ENCODE peak calls at places on chromosome 11, in nine cellular contexts. R is right lobe of liver; G is GM23248; X is transverse colon; V is thoracic aorta; Q is CD4-positive, alpha-beta T cell; P is Panc1; W is body of pancreas; Y is caudate nucleus. J is an unnamed sample.

GRCh38 chr11:94768602-94769511 is 701 bp downstream of the AMOTL1 start:
- DNase-seq in X (peak; percentile 15), Y (no peak), G (peak; percentile 63), W (peak; percentile 50), R (peak; percentile 54), Q (no peak), P (no peak), V (no peak), J (peak; percentile 55)

GRCh38 chr11:23078289-23078971 is 218.2 kb upstream of the CCDC179 start:
- DNase-seq in G (peak; percentile 45), V (no peak), Y (no peak), R (no peak), Q (no peak), P (no peak), W (no peak), X (no peak), J (no peak)

GRCh38 chr11:95849087-95849825 is 59.0 kb downstream of the CEP57 start:
- DNase-seq in R (no peak), P (peak; percentile 39), Q (peak; percentile 23), V (no peak), Y (peak; percentile 16), W (peak; percentile 26), X (peak; percentile 44), G (peak; percentile 84), J (peak; percentile 18)

GRCh38 chr11:38547464-38547863 is 1949.4 kb upstream of the RAG2 start:
- DNase-seq in G (no peak), V (no peak), Y (no peak), W (no peak), R (no peak), P (peak; percentile 2), Q (no peak), X (no peak), J (no peak)

GRCh38 chr11:10029386-10030121 is 264.5 kb downstream of the SBF2 start:
- DNase-seq in P (no peak), W (no peak), G (no peak), V (no peak), R (no peak), X (no peak), Y (no peak), Q (no peak), J (no peak)

GRCh38 chr11:60842688-60843605 is 1.0 kb downstream of the CCDC86 start:
- DNase-seq in Q (no peak), R (no peak), W (no peak), G (peak; percentile 60), V (no peak), Y (no peak), X (no peak), P (no peak), J (no peak)

GRCh38 chr11:117829369-117829725 is 4.8 kb upstream of the FXYD2 start:
- DNase-seq in X (peak; percentile 7), Q (no peak), G (no peak), W (peak; percentile 12), V (no peak), R (no peak), P (no peak), Y (no peak), J (no peak)

GRCh38 chr11:113274708-113275582 is 39.4 kb upstream of the TTC12 start:
- DNase-seq in P (no peak), W (no peak), R (no peak), X (no peak), Y (peak; percentile 42), Q (no peak), V (no peak), G (peak; percentile 33), J (no peak)

GRCh38 chr11:119839504-119840133 is 110.6 kb upstream of the NECTIN1 start:
- DNase-seq in Q (no peak), W (no peak), P (no peak), V (no peak), G (no peak), R (no peak), Y (no peak), X (no peak), J (no peak)

GRCh38 chr11:10328314-10329090 is 23.6 kb downstream of the ADM start:
- DNase-seq in P (no peak), R (no peak), W (no peak), X (no peak), V (no peak), Q (no peak), Y (no peak), G (peak; percentile 74), J (no peak)

GRCh38 chr11:41498726-41499125 is 39.3 kb upstream of the LRRC4C start:
- DNase-seq in Q (no peak), V (no peak), R (no peak), W (no peak), X (no peak), Y (no peak), P (no peak), G (peak; percentile 5), J (no peak)

GRCh38 chr11:35151896-35152295 is 12.9 kb downstream of the CD44 start:
- DNase-seq in P (no peak), W (no peak), G (peak; percentile 43), Q (no peak), Y (no peak), X (no peak), V (no peak), R (no peak), J (no peak)
- H3K27ac ChIP-seq in P (peak overlapping the region; percentile 97), W (no peak overlapping the region), G (peak overlapping the region; percentile 73), Q (peak overlapping the region; percentile 55), Y (no peak overlapping the region), X (no peak overlapping the region), V (no peak overlapping the region), R (no peak overlapping the region), J (no peak overlapping the region)

GRCh38 chr11:121500717-121501116 is 48.0 kb upstream of the SORL1-AS1 start:
- DNase-seq in W (no peak), R (no peak), Y (no peak), Q (no peak), V (no peak), P (no peak), X (no peak), G (no peak), J (no peak)

GRCh38 chr11:121494355-121495099 is 41.8 kb upstream of the SORL1-AS1 start:
- DNase-seq in X (no peak), V (no peak), G (no peak), Q (no peak), Y (no peak), R (no peak), W (no peak), P (no peak), J (no peak)

GRCh38 chr11:121500275-121500674 is 47.5 kb upstream of the SORL1-AS1 start:
- DNase-seq in P (no peak), Q (no peak), Y (no peak), G (no peak), R (no peak), V (no peak), X (no peak), W (no peak), J (no peak)

GRCh38 chr11:121499405-121499804 is 46.6 kb upstream of the SORL1-AS1 start:
- DNase-seq in X (no peak), Y (no peak), R (no peak), P (no peak), G (no peak), W (no peak), Q (no peak), V (no peak), J (no peak)

DNA sequence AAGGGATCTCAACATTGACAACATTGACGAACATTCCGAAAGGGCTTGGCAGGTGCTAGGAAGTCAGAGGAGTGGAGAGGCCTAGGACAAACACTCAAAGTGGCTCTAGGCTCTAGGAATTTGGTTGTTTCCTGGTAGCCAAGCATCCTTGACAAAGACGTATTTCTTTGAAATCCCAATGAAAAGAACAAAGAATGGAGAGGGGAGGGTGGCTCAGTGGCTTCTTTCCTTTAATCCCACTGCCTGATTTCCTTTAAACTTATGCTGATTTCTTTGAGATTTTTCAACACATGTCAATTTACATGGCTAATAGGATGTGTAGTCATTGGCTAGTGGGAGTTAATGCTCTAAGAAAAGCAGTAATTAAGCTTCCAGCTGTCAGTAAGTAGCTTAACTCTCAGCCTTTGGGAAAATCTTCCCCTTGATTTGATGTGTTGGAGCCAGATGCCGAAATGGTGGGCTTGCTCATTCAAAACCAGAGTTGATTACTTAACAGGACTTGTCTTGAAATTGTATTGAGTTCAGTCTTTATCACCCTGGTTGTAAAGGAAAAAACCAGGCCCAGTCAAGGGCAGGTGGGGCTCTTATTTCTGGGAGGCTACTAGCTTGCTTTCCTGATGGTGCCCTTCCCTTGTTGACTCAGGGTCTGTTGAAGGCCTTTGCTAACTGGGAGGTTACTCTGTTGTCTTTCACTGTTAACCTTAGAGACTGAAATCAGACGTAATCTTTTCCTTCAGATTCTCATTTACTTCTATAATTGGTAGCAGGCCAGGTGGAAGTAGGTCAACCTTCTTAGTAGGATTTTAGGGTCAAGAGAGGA is 44.6 kb upstream of the SORL1-AS1 start:
- DNase-seq in Q (no peak), Y (no peak), W (no peak), P (no peak), X (peak; percentile 17), G (no peak), R (no peak), V (no peak), J (no peak)
- H3K27ac ChIP-seq in Q (no peak overlapping the region), Y (no peak overlapping the region), W (no peak overlapping the region), P (no peak overlapping the region), X (peak overlapping the region; percentile 28), G (no peak overlapping the region), R (no peak overlapping the region), V (no peak overlapping the region), J (no peak overlapping the region)

GRCh38 chr11:64235427-64236161 is 1.2 kb downstream of the VEGFB start:
- DNase-seq in R (no peak), V (no peak), W (no peak), Y (no peak), X (peak; percentile 11), P (no peak), G (no peak), Q (no peak), J (no peak)
- H3K27ac ChIP-seq in R (no peak overlapping the region), V (peak overlapping the region; percentile 85), W (peak overlapping the region; percentile 92), Y (peak overlapping the region; percentile 87), X (peak overlapping the region; percentile 88), P (peak overlapping the region; percentile 69), G (no peak overlapping the region), Q (peak overlapping the region; percentile 57), J (peak overlapping the region; percentile 95)

GRCh38 chr11:47503227-47503626 is 49.7 kb downstream of the CELF1 start:
- DNase-seq in X (no peak), V (no peak), Q (no peak), G (no peak), P (no peak), Y (no peak), W (no peak), R (no peak), J (no peak)
- H3K27ac ChIP-seq in X (no peak overlapping the region), V (no peak overlapping the region), Q (no peak overlapping the region), G (no peak overlapping the region), P (no peak overlapping the region), Y (peak overlapping the region; percentile 18), W (no peak overlapping the region), R (no peak overlapping the region), J (no peak overlapping the region)

DNA sequence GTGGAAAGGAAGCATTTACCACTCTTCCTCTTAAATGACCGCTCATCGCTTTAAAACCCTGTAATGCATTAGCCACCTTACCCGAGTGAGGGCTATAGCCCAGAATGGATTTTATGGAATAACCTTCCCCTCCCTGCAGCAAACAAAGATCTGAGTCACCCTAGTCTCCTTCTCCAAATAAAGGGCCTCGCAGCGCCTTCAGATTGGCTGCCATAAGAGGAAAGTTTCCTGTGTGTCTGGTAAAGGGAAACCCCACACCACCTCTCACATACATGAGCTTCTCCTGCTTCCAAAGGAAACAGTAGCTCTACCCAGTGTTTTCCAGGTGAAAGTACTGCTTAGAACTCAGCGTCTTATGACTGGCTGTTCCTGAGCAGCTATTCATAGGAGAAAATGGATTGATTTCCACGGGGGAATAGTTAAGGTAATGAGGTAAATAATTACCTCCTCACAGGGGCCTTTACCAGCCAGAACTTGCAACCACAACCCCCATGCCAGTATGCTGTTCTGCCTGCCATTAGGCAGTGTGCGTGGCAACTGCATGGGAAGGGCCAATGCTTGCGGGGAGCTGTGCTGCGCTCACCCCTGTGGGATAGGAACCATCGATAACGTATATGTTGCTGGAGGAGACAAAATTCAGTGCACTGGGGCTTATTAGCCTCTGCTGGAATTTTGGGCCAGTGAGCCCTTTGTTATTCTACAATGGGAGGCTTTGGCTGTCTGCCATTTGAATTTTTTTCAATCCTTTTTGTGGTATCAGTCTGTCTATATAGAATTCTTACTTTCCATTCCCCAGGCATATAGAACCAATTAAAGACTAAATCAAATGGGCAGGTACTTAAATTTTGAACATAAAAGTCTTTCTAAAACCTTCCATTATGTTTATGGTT is 47.5 kb downstream of the PPP2R1B start:
- DNase-seq in X (peak; percentile 57), W (no peak), Y (no peak), Q (no peak), P (no peak), G (peak; percentile 51), V (no peak), R (no peak), J (no peak)
- H3K27ac ChIP-seq in X (peak overlapping the region; percentile 77), W (peak overlapping the region; percentile 42), Y (peak overlapping the region; percentile 65), Q (no peak overlapping the region), P (no peak overlapping the region), G (no peak overlapping the region), V (peak overlapping the region; percentile 67), R (peak overlapping the region; percentile 78), J (peak overlapping the region; percentile 31)

J was measured in left ventricle myocardium inferior.